ENCODE peak calls at places on chromosomes 4 and X, in eight cellular contexts. Z is GM04503; G is RPMI7951; V is cardiac muscle cell; O is fibroblast of the aortic adventitia; S is H9; J is natural killer cell; W is stimulated activated CD4-positive, alpha-beta T cell treated with anti-CD3 and anti-CD28 coated beads, Interleukin-15, amount 100 ng/mL, for 1 hour. B is an unnamed sample.

GRCh38 chrX:95718746-95719145 is 965.9 kb upstream of the DIAPH2 start:
- DNase-seq in S (no peak), Z (no peak), V (no peak), O (no peak), J (no peak), G (peak), W (no peak), B (no peak)

GRCh38 chrX:16466640-16467432 is 183.1 kb upstream of the S100G start:
- DNase-seq in Z (no peak), J (no peak), W (no peak), G (peak), S (no peak), V (no peak), O (no peak), B (peak)

GRCh38 chrX:136639506-136640176 is 8.3 kb upstream of the CD40LG start:
- DNase-seq in O (peak), S (no peak), W (no peak), V (no peak), G (no peak), J (no peak), Z (no peak), B (no peak)

GRCh38 chr4:182770259-182770968 is 146.8 kb downstream of the DCTD start:
- DNase-seq in W (no peak), O (no peak), Z (no peak), G (no peak), S (peak), V (peak), J (no peak), B (no peak)

GRCh38 chr4:114136067-114136466 is 156.6 kb upstream of the ARSJ start:
- DNase-seq in G (no peak), V (no peak), J (no peak), W (no peak), Z (peak), S (no peak), O (peak), B (no peak)

GRCh38 chrX:70253377-70254062 is 6.5 kb downstream of the P2RY4 start:
- DNase-seq in Z (no peak), O (no peak), V (no peak), G (no peak), J (no peak), S (no peak), W (no peak), B (no peak)

GRCh38 chr4:158090323-158090722 is 82.5 kb downstream of the GASK1B start:
- DNase-seq in V (no peak), W (no peak), G (no peak), Z (no peak), O (peak), J (no peak), S (no peak), B (no peak)

GRCh38 chrX:14354541-14354940 is 174.8 kb upstream of the GLRA2 start:
- DNase-seq in V (no peak), G (no peak), S (no peak), O (peak), W (no peak), J (no peak), Z (no peak), B (no peak)

GRCh38 chr4:8147231-8147970 is 11.2 kb downstream of the ABLIM2 start:
- DNase-seq in S (no peak), O (no peak), W (no peak), V (no peak), J (no peak), Z (no peak), G (no peak), B (no peak)

GRCh38 chr4:184763150-184763780 is 29.4 kb upstream of the CENPU start:
- DNase-seq in S (no peak), O (peak), Z (no peak), J (no peak), G (no peak), W (no peak), V (no peak), B (no peak)

GRCh38 chr4:58766763-58767162 is 1656.6 kb upstream of the IGFBP7 start:
- DNase-seq in J (no peak), G (no peak), Z (no peak), W (no peak), S (no peak), V (no peak), O (no peak), B (no peak)

GRCh38 chr4:20672262-20672661 is 28.0 kb upstream of the PACRGL start:
- DNase-seq in V (no peak), Z (no peak), O (no peak), J (no peak), S (no peak), G (no peak), W (no peak), B (no peak)

GRCh38 chr4:3862640-3863420 is 96.6 kb downstream of the ADRA2C start:
- DNase-seq in Z (no peak), J (no peak), V (no peak), O (no peak), G (no peak), W (no peak), S (peak), B (no peak)

GRCh38 chrX:125507119-125507518 is 187.4 kb downstream of the TEX13C start:
- DNase-seq in V (no peak), G (peak), Z (no peak), J (no peak), O (peak), S (no peak), W (no peak), B (no peak)

GRCh38 chrX:152932598-152933175 is 34.8 kb downstream of the ZNF185 start:
- DNase-seq in J (no peak), O (no peak), G (no peak), Z (no peak), V (no peak), S (no peak), W (no peak), B (no peak)

GRCh38 chr4:15765910-15766703 is 12.0 kb upstream of the CD38 start:
- DNase-seq in G (no peak), S (no peak), O (no peak), J (peak), V (no peak), Z (no peak), W (no peak), B (no peak)

GRCh38 chr4:174314770-174315169 is 31.1 kb downstream of the CEP44 start:
- DNase-seq in W (no peak), O (no peak), Z (peak), V (no peak), S (peak), G (peak), J (no peak), B (peak)